ENCODE peak calls at places on chromosomes 2 and 18, in eight cellular contexts. One of them, this sample, is unnamed.

GRCh38 chr2:124973396-124973795 is 948.3 kb downstream of the CNTNAP5 start:
- DNase-seq in pancreas: no peak
- DNase-seq in tibial artery: no peak
- DNase-seq in esophagus squamous epithelium: no peak
- DNase-seq in heart left ventricle: no peak
- DNase-seq in ovary: no peak
- DNase-seq in SJSA1: no peak
- DNase-seq in fibroblast of lung: peak; percentile 83
- DNase-seq in this sample: no peak

GRCh38 chr2:56009758-56010534 is 86.4 kb upstream of the EFEMP1 start:
- DNase-seq in pancreas: no peak
- DNase-seq in SJSA1: peak; percentile 34
- DNase-seq in ovary: no peak
- DNase-seq in heart left ventricle: no peak
- DNase-seq in fibroblast of lung: peak; percentile 49
- DNase-seq in esophagus squamous epithelium: no peak
- DNase-seq in tibial artery: no peak
- DNase-seq in this sample: peak; percentile 48

GRCh38 chr18:12391487-12392136 is 14.6 kb upstream of the AFG3L2 start:
- DNase-seq in pancreas: peak; percentile 42
- DNase-seq in fibroblast of lung: peak; percentile 52
- DNase-seq in SJSA1: peak; percentile 56
- DNase-seq in ovary: peak; percentile 74
- DNase-seq in esophagus squamous epithelium: no peak
- DNase-seq in tibial artery: peak; percentile 58
- DNase-seq in heart left ventricle: peak; percentile 54
- DNase-seq in this sample: peak; percentile 74

GRCh38 chr2:77144772-77145171 is 377.4 kb downstream of the LRRTM4 start:
- DNase-seq in tibial artery: no peak
- DNase-seq in ovary: no peak
- DNase-seq in pancreas: no peak
- DNase-seq in esophagus squamous epithelium: no peak
- DNase-seq in fibroblast of lung: no peak
- DNase-seq in SJSA1: no peak
- DNase-seq in heart left ventricle: no peak
- DNase-seq in this sample: no peak

GRCh38 chr18:24413148-24413547 is 13.3 kb upstream of the IMPACT start:
- DNase-seq in heart left ventricle: no peak
- DNase-seq in tibial artery: no peak
- DNase-seq in ovary: no peak
- DNase-seq in esophagus squamous epithelium: no peak
- DNase-seq in fibroblast of lung: no peak
- DNase-seq in SJSA1: no peak
- DNase-seq in pancreas: no peak
- DNase-seq in this sample: no peak

GRCh38 chr2:3461781-3462492 is 57.4 kb downstream of the ADI1 start:
- DNase-seq in esophagus squamous epithelium: no peak
- DNase-seq in ovary: no peak
- DNase-seq in tibial artery: no peak
- DNase-seq in fibroblast of lung: peak; percentile 30
- DNase-seq in pancreas: no peak
- DNase-seq in heart left ventricle: no peak
- DNase-seq in SJSA1: peak; percentile 54
- DNase-seq in this sample: no peak

GRCh38 chr2:53455094-53455493 is 312.5 kb upstream of the CHAC2 start:
- DNase-seq in esophagus squamous epithelium: no peak
- DNase-seq in ovary: no peak
- DNase-seq in pancreas: no peak
- DNase-seq in tibial artery: no peak
- DNase-seq in heart left ventricle: no peak
- DNase-seq in SJSA1: no peak
- DNase-seq in fibroblast of lung: peak; percentile 29
- DNase-seq in this sample: no peak

GRCh38 chr2:182728028-182728427 is 12.0 kb downstream of the DNAJC10 start:
- DNase-seq in esophagus squamous epithelium: no peak
- DNase-seq in ovary: no peak
- DNase-seq in pancreas: no peak
- DNase-seq in tibial artery: no peak
- DNase-seq in heart left ventricle: no peak
- DNase-seq in SJSA1: no peak
- DNase-seq in fibroblast of lung: no peak
- DNase-seq in this sample: no peak

GRCh38 chr18:12630136-12630535 is 27.8 kb downstream of the SPIRE1 start:
- DNase-seq in esophagus squamous epithelium: no peak
- DNase-seq in fibroblast of lung: peak; percentile 60
- DNase-seq in tibial artery: no peak
- DNase-seq in SJSA1: no peak
- DNase-seq in pancreas: no peak
- DNase-seq in ovary: no peak
- DNase-seq in heart left ventricle: no peak
- DNase-seq in this sample: no peak

GRCh38 chr2:233428438-233428837 is 74.1 kb downstream of the DGKD start:
- DNase-seq in ovary: no peak
- DNase-seq in heart left ventricle: peak; percentile 11
- DNase-seq in esophagus squamous epithelium: no peak
- DNase-seq in fibroblast of lung: no peak
- DNase-seq in SJSA1: no peak
- DNase-seq in tibial artery: no peak
- DNase-seq in pancreas: no peak
- DNase-seq in this sample: no peak

GRCh38 chr2:31980674-31981356 is 30.0 kb downstream of the MEMO1 start:
- DNase-seq in esophagus squamous epithelium: no peak
- DNase-seq in heart left ventricle: no peak
- DNase-seq in fibroblast of lung: peak; percentile 47
- DNase-seq in ovary: no peak
- DNase-seq in pancreas: no peak
- DNase-seq in tibial artery: no peak
- DNase-seq in SJSA1: no peak
- DNase-seq in this sample: no peak

GRCh38 chr2:223262946-223263345 is 211.0 kb downstream of the KCNE4 start:
- DNase-seq in fibroblast of lung: peak; percentile 54
- DNase-seq in ovary: no peak
- DNase-seq in esophagus squamous epithelium: no peak
- DNase-seq in heart left ventricle: no peak
- DNase-seq in tibial artery: no peak
- DNase-seq in SJSA1: no peak
- DNase-seq in pancreas: no peak
- DNase-seq in this sample: no peak

GRCh38 chr2:171287606-171288005 is 126.9 kb upstream of the TLK1 start:
- DNase-seq in tibial artery: no peak
- DNase-seq in SJSA1: no peak
- DNase-seq in esophagus squamous epithelium: no peak
- DNase-seq in heart left ventricle: no peak
- DNase-seq in ovary: no peak
- DNase-seq in fibroblast of lung: no peak
- DNase-seq in pancreas: no peak
- DNase-seq in this sample: no peak

GRCh38 chr2:201996681-201997254 is 36.9 kb upstream of the FZD7 start:
- DNase-seq in ovary: no peak
- DNase-seq in fibroblast of lung: no peak
- DNase-seq in tibial artery: no peak
- DNase-seq in heart left ventricle: no peak
- DNase-seq in esophagus squamous epithelium: no peak
- DNase-seq in pancreas: no peak
- DNase-seq in SJSA1: no peak
- DNase-seq in this sample: no peak

GRCh38 chr2:69615078-69615630 is 28.4 kb downstream of the AAK1 start:
- DNase-seq in esophagus squamous epithelium: no peak
- DNase-seq in tibial artery: no peak
- DNase-seq in SJSA1: no peak
- DNase-seq in fibroblast of lung: peak; percentile 39
- DNase-seq in pancreas: no peak
- DNase-seq in heart left ventricle: no peak
- DNase-seq in ovary: no peak
- DNase-seq in this sample: no peak

GRCh38 chr2:234701841-234702240 is 205.0 kb upstream of the ARL4C start:
- DNase-seq in fibroblast of lung: no peak
- DNase-seq in pancreas: no peak
- DNase-seq in heart left ventricle: no peak
- DNase-seq in SJSA1: no peak
- DNase-seq in tibial artery: no peak
- DNase-seq in esophagus squamous epithelium: no peak
- DNase-seq in ovary: no peak
- DNase-seq in this sample: no peak

GRCh38 chr2:234695981-234696380 is 199.1 kb upstream of the ARL4C start:
- DNase-seq in tibial artery: no peak
- DNase-seq in esophagus squamous epithelium: no peak
- DNase-seq in heart left ventricle: no peak
- DNase-seq in fibroblast of lung: no peak
- DNase-seq in ovary: no peak
- DNase-seq in pancreas: no peak
- DNase-seq in SJSA1: no peak
- DNase-seq in this sample: no peak

GRCh38 chr2:234701421-234701820 is 204.5 kb upstream of the ARL4C start:
- DNase-seq in esophagus squamous epithelium: no peak
- DNase-seq in tibial artery: no peak
- DNase-seq in SJSA1: no peak
- DNase-seq in heart left ventricle: no peak
- DNase-seq in pancreas: no peak
- DNase-seq in fibroblast of lung: no peak
- DNase-seq in ovary: no peak
- DNase-seq in this sample: no peak

GRCh38 chr2:234702731-234703225 is 205.9 kb upstream of the ARL4C start:
- DNase-seq in pancreas: no peak
- DNase-seq in SJSA1: peak; percentile 89
- DNase-seq in fibroblast of lung: no peak
- DNase-seq in esophagus squamous epithelium: no peak
- DNase-seq in tibial artery: no peak
- DNase-seq in ovary: no peak
- DNase-seq in heart left ventricle: no peak
- DNase-seq in this sample: peak; percentile 73

GRCh38 chr2:234699456-234699855 is 202.6 kb upstream of the ARL4C start:
- DNase-seq in pancreas: no peak
- DNase-seq in ovary: no peak
- DNase-seq in fibroblast of lung: no peak
- DNase-seq in esophagus squamous epithelium: no peak
- DNase-seq in SJSA1: no peak
- DNase-seq in tibial artery: no peak
- DNase-seq in heart left ventricle: no peak
- DNase-seq in this sample: no peak
- H3K9me3 ChIP-seq in pancreas: no peaks in the 10 kb centered on the region
- H3K9me3 ChIP-seq in ovary: no peaks in the 10 kb centered on the region
- H3K9me3 ChIP-seq in fibroblast of lung: no peaks in the 10 kb centered on the region
- H3K9me3 ChIP-seq in esophagus squamous epithelium: peaks cover 11% of the 10 kb centered on the region
- H3K9me3 ChIP-seq in SJSA1: peaks cover 12% of the 10 kb centered on the region
- H3K9me3 ChIP-seq in tibial artery: peaks cover 14% of the 10 kb centered on the region
- H3K9me3 ChIP-seq in heart left ventricle: peaks cover 21% of the 10 kb centered on the region
- H3K9me3 ChIP-seq in this sample: peaks cover 18% of the 10 kb centered on the region

GRCh38 chr2:237627463-237628321 is at the start of gene LRRFIP1:
- DNase-seq in fibroblast of lung: peak; percentile 34
- DNase-seq in pancreas: no peak
- DNase-seq in esophagus squamous epithelium: no peak
- DNase-seq in SJSA1: no peak
- DNase-seq in heart left ventricle: peak; percentile 62
- DNase-seq in ovary: peak; percentile 66
- DNase-seq in tibial artery: no peak
- DNase-seq in this sample: peak; percentile 72
- H3K4me3 ChIP-seq in fibroblast of lung: peak within 1 kb of the TSS; percentile 72
- H3K4me3 ChIP-seq in pancreas: peak within 1 kb of the TSS; percentile 55
- H3K4me3 ChIP-seq in esophagus squamous epithelium: peak within 1 kb of the TSS; percentile 88
- H3K4me3 ChIP-seq in SJSA1: peak within 1 kb of the TSS; percentile 97
- H3K4me3 ChIP-seq in heart left ventricle: peak within 1 kb of the TSS; percentile 52
- H3K4me3 ChIP-seq in ovary: peak within 1 kb of the TSS; percentile 87
- H3K4me3 ChIP-seq in tibial artery: peak within 1 kb of the TSS; percentile 90
- H3K4me3 ChIP-seq in this sample: peak within 1 kb of the TSS; percentile 88

GRCh38 chr2:240254337-240255164 is 114.1 kb upstream of the OTOS start:
- DNase-seq in tibial artery: no peak
- DNase-seq in pancreas: no peak
- DNase-seq in SJSA1: no peak
- DNase-seq in fibroblast of lung: no peak
- DNase-seq in heart left ventricle: no peak
- DNase-seq in ovary: no peak
- DNase-seq in esophagus squamous epithelium: no peak
- DNase-seq in this sample: no peak

GRCh38 chr2:240252872-240253511 is 112.5 kb upstream of the OTOS start:
- DNase-seq in tibial artery: no peak
- DNase-seq in pancreas: no peak
- DNase-seq in heart left ventricle: no peak
- DNase-seq in ovary: no peak
- DNase-seq in esophagus squamous epithelium: no peak
- DNase-seq in SJSA1: no peak
- DNase-seq in fibroblast of lung: no peak
- DNase-seq in this sample: no peak

GRCh38 chr2:240255165-240255491 is 114.7 kb upstream of the OTOS start:
- DNase-seq in SJSA1: no peak
- DNase-seq in esophagus squamous epithelium: no peak
- DNase-seq in pancreas: no peak
- DNase-seq in heart left ventricle: no peak
- DNase-seq in fibroblast of lung: no peak
- DNase-seq in ovary: no peak
- DNase-seq in tibial artery: no peak
- DNase-seq in this sample: no peak

GRCh38 chr2:240252191-240252871 is 111.9 kb upstream of the OTOS start:
- DNase-seq in heart left ventricle: no peak
- DNase-seq in fibroblast of lung: no peak
- DNase-seq in ovary: peak; percentile 61
- DNase-seq in pancreas: no peak
- DNase-seq in esophagus squamous epithelium: no peak
- DNase-seq in tibial artery: no peak
- DNase-seq in SJSA1: no peak
- DNase-seq in this sample: no peak

GRCh38 chr2:240253583-240254145 is 113.2 kb upstream of the OTOS start:
- DNase-seq in tibial artery: no peak
- DNase-seq in heart left ventricle: no peak
- DNase-seq in esophagus squamous epithelium: no peak
- DNase-seq in fibroblast of lung: no peak
- DNase-seq in SJSA1: no peak
- DNase-seq in ovary: no peak
- DNase-seq in pancreas: no peak
- DNase-seq in this sample: no peak
- H3K4me1 ChIP-seq in tibial artery: peaks cover 45% of the 10 kb centered on the region
- H3K4me1 ChIP-seq in heart left ventricle: peaks cover 39% of the 10 kb centered on the region
- H3K4me1 ChIP-seq in esophagus squamous epithelium: peaks cover 51% of the 10 kb centered on the region
- H3K4me1 ChIP-seq in fibroblast of lung: peaks cover 18% of the 10 kb centered on the region
- H3K4me1 ChIP-seq in SJSA1: peaks cover 14% of the 10 kb centered on the region
- H3K4me1 ChIP-seq in ovary: peaks cover 31% of the 10 kb centered on the region
- H3K4me1 ChIP-seq in pancreas: peaks cover 17% of the 10 kb centered on the region
- H3K4me1 ChIP-seq in this sample: peaks cover 35% of the 10 kb centered on the region

GRCh38 chr2:215635071-215635787 is 199.4 kb upstream of the FN1 start:
- DNase-seq in esophagus squamous epithelium: no peak
- DNase-seq in ovary: no peak
- DNase-seq in SJSA1: no peak
- DNase-seq in pancreas: no peak
- DNase-seq in fibroblast of lung: no peak
- DNase-seq in heart left ventricle: no peak
- DNase-seq in tibial artery: no peak
- DNase-seq in this sample: no peak

GRCh38 chr2:215638687-215639086 is 202.8 kb upstream of the FN1 start:
- DNase-seq in fibroblast of lung: no peak
- DNase-seq in esophagus squamous epithelium: no peak
- DNase-seq in pancreas: no peak
- DNase-seq in heart left ventricle: no peak
- DNase-seq in SJSA1: no peak
- DNase-seq in ovary: no peak
- DNase-seq in tibial artery: no peak
- DNase-seq in this sample: no peak

GRCh38 chr2:215635788-215636139 is 199.9 kb upstream of the FN1 start:
- DNase-seq in SJSA1: no peak
- DNase-seq in ovary: no peak
- DNase-seq in esophagus squamous epithelium: no peak
- DNase-seq in fibroblast of lung: peak; percentile 83
- DNase-seq in tibial artery: no peak
- DNase-seq in heart left ventricle: no peak
- DNase-seq in pancreas: no peak
- DNase-seq in this sample: no peak

GRCh38 chr2:215637658-215638057 is 201.8 kb upstream of the FN1 start:
- DNase-seq in heart left ventricle: no peak
- DNase-seq in esophagus squamous epithelium: no peak
- DNase-seq in SJSA1: no peak
- DNase-seq in fibroblast of lung: peak; percentile 89
- DNase-seq in pancreas: no peak
- DNase-seq in tibial artery: no peak
- DNase-seq in ovary: no peak
- DNase-seq in this sample: no peak

GRCh38 chr2:215633360-215633759 is 197.5 kb upstream of the FN1 start:
- DNase-seq in tibial artery: no peak
- DNase-seq in pancreas: no peak
- DNase-seq in fibroblast of lung: no peak
- DNase-seq in heart left ventricle: no peak
- DNase-seq in esophagus squamous epithelium: no peak
- DNase-seq in SJSA1: no peak
- DNase-seq in ovary: no peak
- DNase-seq in this sample: no peak
- H3K9me3 ChIP-seq in tibial artery: peaks cover 5% of the 10 kb centered on the region
- H3K9me3 ChIP-seq in pancreas: no peaks in the 10 kb centered on the region
- H3K9me3 ChIP-seq in fibroblast of lung: no peaks in the 10 kb centered on the region
- H3K9me3 ChIP-seq in heart left ventricle: peaks cover 36% of the 10 kb centered on the region
- H3K9me3 ChIP-seq in esophagus squamous epithelium: no peaks in the 10 kb centered on the region
- H3K9me3 ChIP-seq in SJSA1: no peaks in the 10 kb centered on the region
- H3K9me3 ChIP-seq in ovary: no peaks in the 10 kb centered on the region
- H3K9me3 ChIP-seq in this sample: peaks cover 3% of the 10 kb centered on the region

This sample was measured in SJCRH30.